ENCODE peak calls at places on chromosomes 13 and 19, in six cellular contexts. C, O, G, U, L and K are unnamed samples.

GRCh38 chr19:49145485-49146407 is 9.4 kb downstream of the HRC start:
- DNase-seq in O (peak; percentile 75), L (peak; percentile 74), G (peak; percentile 78), U (peak; percentile 85), C (no peak), K (no peak)

GRCh38 chr13:110524484-110525254 is 36.9 kb downstream of the RAB20 start:
- DNase-seq in G (no peak), O (no peak), C (no peak), L (no peak), U (no peak), K (no peak)

GRCh38 chr19:3397266-3398022 is 31.1 kb downstream of the NFIC start:
- DNase-seq in U (no peak), G (no peak), L (no peak), C (no peak), O (peak; percentile 40), K (no peak)

GRCh38 chr13:113551081-113552000 is 33.2 kb upstream of the TFDP1 start:
- DNase-seq in G (no peak), L (no peak), U (no peak), C (peak; percentile 31), O (no peak), K (peak; percentile 79)

GRCh38 chr19:40611096-40611495 is 9.9 kb downstream of the LTBP4 start:
- DNase-seq in C (no peak), G (no peak), U (no peak), O (no peak), L (no peak), K (no peak)

GRCh38 chr19:50203281-50204080 is at the start of gene MYH14:
- DNase-seq in L (no peak), C (peak; percentile 93), O (peak; percentile 3), G (no peak), U (peak; percentile 57), K (no peak)

GRCh38 chr19:54460230-54461005 is 3.2 kb downstream of the LENG9 start:
- DNase-seq in C (no peak), G (no peak), L (no peak), U (no peak), O (no peak), K (no peak)

GRCh38 chr19:495440-496332 is 600 bp upstream of the MADCAM1 start:
- DNase-seq in L (peak; percentile 9), G (peak; percentile 36), O (peak; percentile 36), C (no peak), U (no peak), K (no peak)

GRCh38 chr19:23762884-23763711 is 4.4 kb upstream of the ZNF681 start:
- DNase-seq in G (peak; percentile 73), C (no peak), L (peak; percentile 73), O (peak; percentile 70), U (no peak), K (peak; percentile 91)

GRCh38 chr13:67049744-67050143 is 180.4 kb downstream of the PCDH9 start:
- DNase-seq in G (no peak), O (no peak), C (no peak), L (no peak), U (no peak), K (no peak)

GRCh38 chr19:5692785-5693194 is 2.7 kb downstream of the RPL36 start:
- DNase-seq in U (no peak), L (no peak), O (no peak), G (peak; percentile 37), C (no peak), K (no peak)

GRCh38 chr19:10086032-10086903 is at the start of gene SHFL:
- DNase-seq in O (peak; percentile 43), G (peak; percentile 84), L (peak; percentile 85), C (no peak), U (peak; percentile 50), K (no peak)

GRCh38 chr19:29439021-29439420 is 86.8 kb upstream of the VSTM2B start:
- DNase-seq in L (no peak), G (no peak), O (no peak), C (no peak), U (no peak), K (no peak)

GRCh38 chr19:13908674-13909073 is 2.7 kb downstream of the CC2D1A start:
- DNase-seq in L (no peak), O (no peak), C (no peak), G (no peak), U (no peak), K (no peak)

GRCh38 chr13:38582133-38582532 is 104.7 kb upstream of the FREM2 start:
- DNase-seq in L (no peak), O (peak; percentile 38), C (no peak), U (peak; percentile 56), G (peak; percentile 42), K (no peak)

GRCh38 chr19:33280351-33280921 is 21.9 kb downstream of the CEBPA start:
- DNase-seq in G (no peak), O (no peak), U (no peak), L (no peak), C (no peak), K (no peak)

GRCh38 chr19:10471909-10472308 is 31.2 kb downstream of the KEAP1 start:
- DNase-seq in O (peak; percentile 38), L (no peak), C (no peak), U (no peak), G (peak; percentile 46), K (no peak)

GRCh38 chr19:7658219-7658686 is 10.6 kb upstream of the RETN start:
- DNase-seq in G (no peak), C (no peak), O (no peak), L (no peak), U (no peak), K (no peak)

GRCh38 chr19:50478901-50479715 is 2.5 kb upstream of the GARIN5A start:
- DNase-seq in C (no peak), O (peak; percentile 25), U (no peak), L (no peak), G (peak; percentile 56), K (no peak)

GRCh38 chr13:50531917-50532899 is 311.3 kb downstream of the DLEU7 start:
- DNase-seq in C (no peak), O (peak; percentile 53), U (no peak), L (no peak), G (peak; percentile 36), K (no peak)

GRCh38 chr19:14632286-14632685 is 42.4 kb downstream of the ADGRE3 start:
- DNase-seq in L (no peak), G (peak; percentile 35), U (no peak), C (no peak), O (no peak), K (no peak)

GRCh38 chr13:32228330-32229041 is 86.7 kb downstream of the ZAR1L start:
- DNase-seq in U (no peak), C (peak; percentile 72), G (peak; percentile 26), L (no peak), O (peak; percentile 76), K (no peak)

GRCh38 chr19:6533746-6534418 is 3.1 kb downstream of the TNFSF9 start:
- DNase-seq in L (no peak), O (no peak), U (no peak), C (no peak), G (no peak), K (no peak)

GRCh38 chr13:105426454-105426853 is 1109.0 kb downstream of the EFNB2 start:
- DNase-seq in O (no peak), C (no peak), G (no peak), L (no peak), U (no peak), K (no peak)

GRCh38 chr13:34751492-34751891 is 190.6 kb upstream of the NBEA start:
- DNase-seq in G (no peak), C (no peak), O (no peak), L (no peak), U (no peak), K (no peak)

GRCh38 chr19:23378948-23379347 is 16.3 kb downstream of the ZNF91 start:
- DNase-seq in G (no peak), C (no peak), U (no peak), O (peak; percentile 2), L (no peak), K (no peak)